ENCODE peak calls at places on chromosome 2, in seven cellular contexts. C, I, E, G, N, K and O are unnamed samples.

GRCh38 chr2:134173338-134174016 is 80.4 kb upstream of the MGAT5 start:
- DNase-seq in G (no peak), N (peak), E (no peak), C (no peak), K (no peak), I (no peak), O (no peak)

GRCh38 chr2:2116657-2117056 is 214.4 kb downstream of the MYT1L start:
- DNase-seq in I (no peak), K (no peak), E (no peak), G (no peak), N (peak), C (no peak), O (no peak)

GRCh38 chr2:237590272-237591020 is at the start of gene RAB17:
- DNase-seq in I (no peak), K (peak), C (no peak), G (no peak), N (no peak), E (no peak), O (no peak)

GRCh38 chr2:159600752-159601151 is 15.6 kb downstream of the BAZ2B start:
- DNase-seq in E (no peak), N (no peak), K (peak), I (peak), C (peak), G (no peak), O (no peak)

GRCh38 chr2:171678619-171679018 is 8.7 kb upstream of the DYNC1I2 start:
- DNase-seq in C (no peak), E (no peak), N (no peak), I (no peak), K (no peak), G (no peak), O (no peak)

GRCh38 chr2:39476524-39476923 is 39.4 kb upstream of the MAP4K3 start:
- DNase-seq in C (no peak), K (no peak), I (no peak), N (no peak), G (no peak), E (no peak), O (peak)

GRCh38 chr2:17086990-17087389 is 421.4 kb upstream of the CYRIA start:
- DNase-seq in G (no peak), N (no peak), C (no peak), K (no peak), E (no peak), I (no peak), O (no peak)

GRCh38 chr2:46164581-46165301 is 132.5 kb upstream of the EPAS1 start:
- DNase-seq in G (no peak), I (peak), N (peak), K (peak), C (peak), E (no peak), O (no peak)

GRCh38 chr2:177326591-177326990 is 62.1 kb upstream of the NFE2L2 start:
- DNase-seq in K (no peak), G (no peak), E (no peak), I (no peak), N (no peak), C (no peak), O (no peak)

GRCh38 chr2:182594286-182594685 is 121.8 kb upstream of the DNAJC10 start:
- DNase-seq in K (peak), G (no peak), N (no peak), C (peak), I (no peak), E (no peak), O (no peak)

GRCh38 chr2:236158969-236159777 is 9.0 kb downstream of the GBX2 start:
- DNase-seq in N (no peak), G (no peak), K (no peak), E (peak), I (no peak), C (no peak), O (no peak)

GRCh38 chr2:197215988-197216979 is 94.3 kb downstream of the ANKRD44 start:
- DNase-seq in G (no peak), I (no peak), C (peak), N (no peak), K (peak), E (no peak), O (no peak)

GRCh38 chr2:119229716-119230115 is 6.1 kb downstream of the STEAP3 start:
- DNase-seq in G (no peak), K (no peak), N (no peak), I (no peak), E (no peak), C (no peak), O (no peak)

GRCh38 chr2:163878718-163879117 is 142.9 kb upstream of the FIGN start:
- DNase-seq in K (no peak), E (peak), N (no peak), G (no peak), C (peak), I (peak), O (no peak)

GRCh38 chr2:209977386-209978239 is 24.8 kb upstream of the RPE start:
- DNase-seq in G (no peak), C (peak), K (peak), E (peak), N (no peak), I (no peak), O (peak)

GRCh38 chr2:200336980-200337615 is 30.6 kb downstream of the SPATS2L start:
- DNase-seq in G (no peak), N (no peak), I (no peak), E (no peak), C (peak), K (peak), O (no peak)

GRCh38 chr2:177598321-177598922 is 205.8 kb downstream of the AGPS start:
- DNase-seq in I (no peak), E (no peak), N (peak), G (no peak), C (peak), K (peak), O (no peak)

GRCh38 chr2:152646264-152646663 is 71.0 kb downstream of the PRPF40A start:
- DNase-seq in K (no peak), I (no peak), C (no peak), E (no peak), N (no peak), G (no peak), O (no peak)

GRCh38 chr2:126614529-126615279 is 41.3 kb upstream of the GYPC start:
- DNase-seq in G (no peak), I (peak), C (peak), E (no peak), K (no peak), N (no peak), O (no peak)

GRCh38 chr2:205564761-205565160 is 117.5 kb upstream of the NRP2 start:
- DNase-seq in G (no peak), I (no peak), N (no peak), C (no peak), K (no peak), E (no peak), O (no peak)

GRCh38 chr2:104388296-104388695 is 465.6 kb upstream of the POU3F3 start:
- DNase-seq in N (no peak), I (peak), C (no peak), K (no peak), E (no peak), G (no peak), O (no peak)

GRCh38 chr2:242036653-242036950 is 167.1 kb downstream of the RTP5 start:
- DNase-seq in C (no peak), G (no peak), N (no peak), E (no peak), K (no peak), I (no peak), O (no peak)

GRCh38 chr2:111900859-111901258 is 2.5 kb downstream of the MERTK start:
- DNase-seq in G (no peak), I (peak), C (peak), E (peak), N (no peak), K (peak), O (no peak)

GRCh38 chr2:85549826-85550225 is 10.9 kb downstream of the MAT2A start:
- DNase-seq in E (no peak), G (no peak), I (peak), C (peak), K (peak), N (no peak), O (no peak)

GRCh38 chr2:47510745-47511144 is 107.8 kb downstream of the MSH2 start:
- DNase-seq in N (no peak), G (no peak), C (no peak), K (no peak), I (no peak), E (no peak), O (no peak)

GRCh38 chr2:58081000-58081399 is 34.4 kb downstream of the VRK2 start:
- DNase-seq in I (no peak), C (peak), N (no peak), E (no peak), K (no peak), G (no peak), O (no peak)

GRCh38 chr2:24315669-24316068 is 44.7 kb downstream of the ITSN2 start:
- DNase-seq in I (no peak), G (no peak), C (no peak), E (no peak), K (no peak), N (no peak), O (peak)

GRCh38 chr2:33836628-33837027 is 237.5 kb upstream of the FAM98A start:
- DNase-seq in E (no peak), C (no peak), I (no peak), N (no peak), G (no peak), K (no peak), O (no peak)

GRCh38 chr2:127590386-127591190 is 55.1 kb downstream of the MYO7B start:
- DNase-seq in K (no peak), C (no peak), I (no peak), G (no peak), E (no peak), N (no peak), O (no peak)

GRCh38 chr2:235957231-235957630 is 211.0 kb downstream of the GBX2 start:
- DNase-seq in I (no peak), E (no peak), K (no peak), N (no peak), C (no peak), G (no peak), O (no peak)

GRCh38 chr2:233354971-233355574 is 779 bp downstream of the DGKD start:
- DNase-seq in G (no peak), K (peak), N (peak), C (peak), I (no peak), E (peak), O (no peak)

GRCh38 chr2:140990416-140990815 is 1140.4 kb downstream of the LRP1B start:
- DNase-seq in I (peak), G (no peak), K (peak), E (no peak), N (no peak), C (peak), O (no peak)

GRCh38 chr2:79511320-79511951 is 1.4 kb upstream of the CTNNA2 start:
- DNase-seq in K (peak), N (no peak), I (no peak), G (no peak), C (peak), E (peak), O (no peak)

GRCh38 chr2:173631123-173631450 is 276.4 kb downstream of the CDCA7 start:
- DNase-seq in C (peak), E (no peak), N (peak), K (peak), G (no peak), I (peak), O (no peak)

GRCh38 chr2:98637401-98638144 is 29.2 kb downstream of the UNC50 start:
- DNase-seq in E (no peak), C (no peak), I (no peak), N (no peak), G (no peak), K (no peak), O (peak)

GRCh38 chr2:217785544-217786045 is 217.2 kb downstream of the TNS1 start:
- DNase-seq in N (peak), G (peak), I (peak), C (peak), K (peak), E (peak), O (no peak)
- TF ChIP-seq CTCF in N (peak), G (peak), I (peak), C (peak), K (peak), E (peak), O (peak)

GRCh38 chr2:28225472-28225915 is 167.2 kb upstream of the FOSL2 start:
- DNase-seq in G (no peak), N (no peak), C (peak), E (no peak), K (no peak), I (no peak), O (no peak)

GRCh38 chr2:28226558-28226957 is 166.1 kb upstream of the FOSL2 start:
- DNase-seq in I (no peak), G (no peak), N (no peak), E (no peak), K (no peak), C (no peak), O (no peak)

GRCh38 chr2:28231110-28231621 is 161.5 kb upstream of the FOSL2 start:
- DNase-seq in E (no peak), K (peak), N (peak), C (peak), G (no peak), I (no peak), O (no peak)

GRCh38 chr2:28227498-28227897 is 165.2 kb upstream of the FOSL2 start:
- DNase-seq in C (no peak), K (no peak), N (no peak), G (no peak), E (no peak), I (no peak), O (no peak)

GRCh38 chr2:28228419-28228995 is 164.2 kb upstream of the FOSL2 start:
- DNase-seq in K (no peak), C (peak), G (no peak), N (no peak), E (no peak), I (no peak), O (no peak)
- TF ChIP-seq CTCF in K (peak), C (peak), G (no peak), N (peak), E (no peak), I (no peak), O (no peak)

GRCh38 chr2:220163486-220163885 is 536.1 kb downstream of the SLC4A3 start:
- DNase-seq in N (no peak), C (no peak), K (peak), I (peak), E (no peak), G (no peak), O (no peak)

GRCh38 chr2:220167956-220168355 is 540.5 kb downstream of the SLC4A3 start:
- DNase-seq in G (no peak), E (no peak), N (no peak), K (no peak), I (no peak), C (no peak), O (no peak)

GRCh38 chr2:220166616-220167015 is 539.2 kb downstream of the SLC4A3 start:
- DNase-seq in K (no peak), C (peak), N (no peak), G (no peak), E (no peak), I (no peak), O (no peak)

GRCh38 chr2:220162320-220162719 is 534.9 kb downstream of the SLC4A3 start:
- DNase-seq in N (no peak), C (peak), E (no peak), G (no peak), K (peak), I (no peak), O (no peak)

DNA sequence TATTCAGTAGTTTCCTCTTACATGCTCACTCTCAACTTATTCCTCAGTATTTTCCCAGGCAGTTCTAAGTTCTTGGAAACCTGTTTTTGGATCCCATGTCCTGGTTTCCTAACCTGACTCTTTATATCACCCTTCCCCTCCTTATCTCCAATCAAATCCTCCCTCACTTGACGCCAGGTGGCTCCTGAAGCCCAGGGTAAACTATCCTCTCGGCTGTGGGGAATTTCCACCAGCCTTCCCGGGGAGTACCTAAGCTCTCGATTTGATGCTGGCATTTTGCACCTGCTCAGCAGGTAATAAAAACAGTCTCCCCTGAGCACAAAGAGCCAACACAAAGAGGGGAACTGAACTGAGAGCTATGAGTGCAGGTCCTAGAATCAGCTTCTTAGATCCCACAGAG is 538.0 kb downstream of the SLC4A3 start:
- DNase-seq in I (no peak), C (no peak), K (no peak), E (peak), G (no peak), N (no peak), O (no peak)
- TF ChIP-seq CTCF in I (no peak), C (peak), K (no peak), E (peak), G (no peak), N (no peak), O (no peak)

GRCh38 chr2:139940701-139941100 is 1160.5 kb upstream of the NXPH2 start:
- DNase-seq in G (no peak), K (no peak), C (no peak), E (no peak), I (no peak), N (no peak), O (no peak)

GRCh38 chr2:139949242-139949972 is 1169.2 kb upstream of the NXPH2 start:
- DNase-seq in C (no peak), I (no peak), E (no peak), N (no peak), G (no peak), K (no peak), O (no peak)

GRCh38 chr2:139946690-139947089 is 1166.5 kb upstream of the NXPH2 start:
- DNase-seq in E (peak), K (no peak), C (no peak), N (no peak), G (no peak), I (no peak), O (no peak)
- TF ChIP-seq CTCF in E (peak), K (no peak), C (peak), N (no peak), G (no peak), I (no peak), O (no peak)

DNA sequence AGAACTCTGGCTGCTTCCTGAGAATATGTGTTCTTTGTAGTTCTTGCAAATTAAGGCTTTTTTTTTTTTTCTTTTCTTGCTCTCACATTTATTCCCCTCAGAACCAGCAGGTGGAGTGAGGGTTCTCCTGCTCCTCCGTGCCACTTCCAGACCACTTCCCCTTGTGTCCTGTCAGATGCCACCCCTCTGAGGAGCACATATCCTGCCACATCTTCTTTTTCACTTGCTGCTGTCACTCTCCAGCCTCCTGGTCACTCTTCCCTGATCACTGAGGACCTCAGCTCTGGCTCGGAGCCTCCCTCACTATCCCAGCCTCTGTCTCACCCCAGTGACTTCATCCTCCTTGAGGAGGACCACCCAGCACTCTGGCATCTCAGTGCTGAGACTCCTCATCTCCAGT is 100.5 kb downstream of the TACR1 start:
- DNase-seq in E (peak), K (peak), I (no peak), C (peak), G (no peak), N (no peak), O (no peak)
- TF ChIP-seq CTCF in E (peak), K (peak), I (peak), C (peak), G (no peak), N (peak), O (peak)

DNA sequence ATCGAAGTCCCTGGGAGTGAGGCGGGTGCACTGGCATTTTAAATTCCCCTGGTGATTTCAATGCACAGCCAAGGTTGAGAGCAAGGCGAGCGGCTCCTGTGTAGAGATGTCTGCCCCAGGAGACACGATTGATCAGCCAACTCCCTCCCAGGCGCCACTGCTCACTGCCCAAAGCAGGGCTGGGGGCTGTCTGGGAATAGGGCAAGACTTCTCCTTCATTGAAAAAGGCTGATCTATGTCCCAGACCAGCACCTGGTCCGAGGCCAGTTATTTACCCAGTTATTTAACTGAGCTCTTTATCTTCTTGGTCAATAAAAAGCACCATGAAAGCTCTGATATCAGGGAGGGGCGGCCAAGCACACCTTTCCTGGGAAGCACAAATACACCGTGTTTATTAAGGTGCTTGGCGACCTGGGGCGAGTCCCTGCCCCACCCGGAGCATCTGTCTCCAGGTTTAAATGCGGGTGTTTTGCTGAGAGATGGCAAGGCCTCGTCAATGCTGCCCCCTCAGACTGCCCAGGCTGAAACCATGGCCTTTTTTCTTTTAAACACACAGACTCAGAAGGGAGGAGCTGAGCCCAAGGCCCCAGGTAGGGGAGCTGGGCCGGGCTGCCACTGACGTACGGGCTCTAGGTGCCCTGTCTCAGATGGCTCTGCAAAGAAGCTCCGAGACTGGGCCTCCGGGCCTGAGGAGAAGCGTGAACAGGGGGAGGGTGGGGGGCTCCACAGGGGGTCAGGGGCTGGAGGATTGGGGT is 73.9 kb upstream of the HPCAL1 start:
- DNase-seq in E (peak), K (no peak), G (no peak), N (no peak), C (no peak), I (no peak), O (no peak)
- TF ChIP-seq CTCF in E (no peak), K (no peak), G (no peak), N (no peak), C (no peak), I (no peak), O (no peak)

DNA sequence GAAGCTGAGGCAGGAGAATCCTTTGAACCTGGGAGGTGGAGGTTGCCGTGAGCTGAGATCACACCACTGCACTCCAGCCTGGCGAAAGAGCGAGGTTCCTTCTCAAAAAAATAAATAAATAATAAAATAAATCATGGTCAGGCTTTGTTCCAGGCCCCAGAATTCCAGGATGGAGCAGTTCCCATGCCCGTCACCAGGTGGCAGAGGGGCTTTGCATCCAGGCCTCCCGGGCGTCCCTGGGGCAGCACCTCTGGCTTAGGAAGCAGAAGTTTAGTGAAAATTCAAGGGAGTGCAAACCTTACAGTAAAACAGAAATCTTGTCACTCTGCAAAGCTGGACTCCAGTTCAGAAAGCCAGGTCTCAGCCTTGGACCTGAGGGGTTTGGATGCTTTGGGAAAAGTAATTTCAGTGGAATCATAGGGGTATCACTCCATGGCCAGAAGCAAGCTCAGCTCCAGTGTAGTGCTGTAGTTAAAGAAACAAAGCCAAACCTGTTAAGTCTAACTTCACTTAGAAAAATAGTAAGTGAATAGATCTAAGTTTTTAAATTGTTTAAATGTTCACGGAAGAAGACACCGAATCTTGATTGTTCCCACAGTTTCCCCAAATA is 512.7 kb downstream of the CMPK2 start:
- DNase-seq in K (peak), I (peak), C (peak), G (no peak), E (peak), N (peak), O (no peak)
- TF ChIP-seq CTCF in K (peak), I (peak), C (peak), G (no peak), E (peak), N (peak), O (peak)